ENCODE peak calls at places on chromosomes 7 and 10, in nine cellular contexts. Z is head of caudate nucleus; U is CD4-positive, alpha-beta memory T cell; L is neural crest cell; S is dorsolateral prefrontal cortex; V is Daoy; T is RCC 7860; J is occipital lobe; H is CD8-positive, alpha-beta memory T cell. C is an unnamed sample.
A peak's percentile ranks its signal among the peaks of the same experiment; 100 is the strongest.

GRCh38 chr10:53356616-53357349 is 584.2 kb upstream of the MBL2 start:
- DNase-seq in T (no peak), V (no peak), J (no peak), H (no peak), S (no peak), U (no peak), L (no peak), Z (no peak), C (no peak)

GRCh38 chr7:919114-919442 is 35.4 kb downstream of the ADAP1 start:
- DNase-seq in J (no peak), T (no peak), U (no peak), S (peak; percentile 24), Z (peak; percentile 9), L (no peak), H (peak; percentile 0), V (no peak), C (no peak)

GRCh38 chr10:120584786-120585185 is 127.8 kb downstream of the PLPP4 start:
- DNase-seq in L (no peak), T (no peak), U (no peak), Z (no peak), H (no peak), J (no peak), V (no peak), S (no peak), C (no peak)

GRCh38 chr10:24569828-24570657 is 153.6 kb downstream of the ARHGAP21 start:
- DNase-seq in Z (no peak), T (no peak), U (no peak), S (no peak), J (no peak), L (no peak), V (no peak), H (no peak), C (no peak)

GRCh38 chr7:129519464-129519863 is 17.1 kb downstream of the SMKR1 start:
- DNase-seq in L (no peak), Z (no peak), V (no peak), H (no peak), U (no peak), T (no peak), J (no peak), S (no peak), C (no peak)

GRCh38 chr7:95420996-95421846 is 13.6 kb downstream of the PON2 start:
- DNase-seq in H (no peak), S (no peak), J (no peak), T (no peak), V (peak; percentile 12), Z (no peak), L (no peak), U (no peak), C (no peak)

GRCh38 chr7:75596727-75597614 is 104.9 kb downstream of the SPDYE5 start:
- DNase-seq in T (peak; percentile 89), L (no peak), S (no peak), H (no peak), J (no peak), V (peak; percentile 46), U (no peak), Z (no peak), C (no peak)

GRCh38 chr7:39720586-39720985 is 97.2 kb downstream of the RALA start:
- DNase-seq in H (no peak), L (no peak), J (no peak), S (no peak), U (no peak), T (no peak), Z (no peak), V (peak; percentile 74), C (no peak)

GRCh38 chr7:111855842-111856227 is 293.5 kb upstream of the IMMP2L start:
- DNase-seq in T (no peak), L (no peak), Z (peak; percentile 53), S (peak; percentile 44), U (no peak), J (no peak), V (no peak), H (no peak), C (peak; percentile 57)

GRCh38 chr7:120521761-120522737 is 249.1 kb downstream of the KCND2 start:
- DNase-seq in U (no peak), T (no peak), Z (no peak), V (no peak), L (no peak), S (no peak), J (no peak), H (no peak), C (no peak)

GRCh38 chr7:11786186-11786585 is 45.8 kb downstream of the THSD7A start:
- DNase-seq in L (no peak), J (no peak), H (no peak), Z (no peak), T (peak; percentile 57), S (no peak), V (peak; percentile 84), U (no peak), C (no peak)

GRCh38 chr10:62545155-62545554 is 171.0 kb downstream of the ZNF365 start:
- DNase-seq in J (no peak), Z (no peak), U (no peak), S (no peak), H (no peak), V (no peak), L (no peak), T (no peak), C (no peak)

GRCh38 chr10:32149257-32149955 is 93.2 kb upstream of the KIF5B start:
- DNase-seq in V (peak; percentile 90), S (no peak), Z (no peak), L (no peak), U (no peak), T (no peak), J (no peak), H (no peak), C (no peak)

GRCh38 chr7:138295049-138295637 is 164.9 kb upstream of the TRIM24 start:
- DNase-seq in V (no peak), U (no peak), T (no peak), H (no peak), J (no peak), Z (no peak), L (no peak), S (no peak), C (no peak)

GRCh38 chr7:44881610-44882009 is 3.7 kb downstream of the PURB start:
- DNase-seq in L (no peak), J (no peak), V (peak; percentile 67), Z (no peak), S (no peak), U (no peak), T (peak; percentile 61), H (no peak), C (no peak)

GRCh38 chr7:128352138-128352537 is 8.4 kb upstream of the RBM28 start:
- DNase-seq in U (peak; percentile 20), V (peak; percentile 85), J (no peak), L (no peak), H (no peak), Z (peak; percentile 46), T (no peak), S (peak; percentile 47), C (no peak)

GRCh38 chr10:122515588-122516231 is 44.8 kb upstream of the DMBT1 start:
- DNase-seq in Z (no peak), H (peak; percentile 44), U (peak; percentile 76), V (peak; percentile 70), T (peak; percentile 54), S (no peak), J (no peak), L (no peak), C (no peak)

GRCh38 chr10:55263327-55263726 is 462.3 kb upstream of the PCDH15 start:
- DNase-seq in S (no peak), Z (no peak), T (no peak), J (no peak), U (no peak), V (no peak), H (no peak), L (no peak), C (peak; percentile 26)

GRCh38 chr7:89458076-89458475 is 662.5 kb upstream of the TEX47 start:
- DNase-seq in U (no peak), L (no peak), S (no peak), Z (no peak), V (no peak), T (no peak), H (no peak), J (no peak), C (no peak)

GRCh38 chr10:12783326-12783725 is 218.2 kb downstream of the CCDC3 start:
- DNase-seq in L (no peak), H (no peak), V (no peak), S (no peak), Z (no peak), J (no peak), T (no peak), U (no peak), C (no peak)

GRCh38 chr7:140231779-140232491 is 55.2 kb upstream of the KDM7A start:
- DNase-seq in L (no peak), S (no peak), V (no peak), H (no peak), J (no peak), U (peak; percentile 26), Z (no peak), T (no peak), C (no peak)

GRCh38 chr7:131108212-131108980 is 219.3 kb upstream of the MKLN1 start:
- DNase-seq in L (no peak), H (no peak), S (no peak), Z (no peak), T (peak; percentile 40), J (no peak), U (peak; percentile 83), V (peak; percentile 26), C (no peak)

GRCh38 chr10:102267748-102268147 is 22.4 kb downstream of the GBF1 start:
- DNase-seq in J (no peak), H (no peak), S (no peak), T (peak; percentile 37), V (no peak), Z (no peak), U (no peak), L (no peak), C (no peak)

GRCh38 chr7:18667466-18667865 is 171.9 kb downstream of the HDAC9 start:
- DNase-seq in U (no peak), L (no peak), H (no peak), Z (no peak), T (peak; percentile 70), V (peak; percentile 76), S (no peak), J (no peak), C (no peak)

GRCh38 chr7:130721486-130722277 is 12.3 kb downstream of the KLF14 start:
- DNase-seq in Z (peak; percentile 72), V (peak; percentile 83), L (peak; percentile 67), S (peak; percentile 40), H (no peak), T (peak; percentile 65), U (no peak), J (peak; percentile 21), C (peak; percentile 41)

GRCh38 chr10:21385996-21386620 is 139.4 kb downstream of the SKIDA1 start:
- DNase-seq in V (no peak), L (no peak), H (no peak), T (no peak), S (no peak), Z (no peak), U (no peak), J (no peak), C (no peak)

GRCh38 chr7:13442226-13442625 is 547.2 kb downstream of the ETV1 start:
- DNase-seq in L (no peak), Z (no peak), S (no peak), J (no peak), U (no peak), V (no peak), T (no peak), H (no peak), C (no peak)

GRCh38 chr10:29105516-29106215 is 183.2 kb upstream of the LYZL1 start:
- DNase-seq in H (no peak), Z (no peak), V (peak; percentile 72), S (no peak), L (no peak), T (peak; percentile 49), J (no peak), U (no peak), C (no peak)